ENCODE peak calls at places on chromosomes 11 and 22, in five cellular contexts. E, C, S, J and D are unnamed samples.

GRCh38 chr11:125165664-125166346 is 1.3 kb downstream of the PKNOX2 start:
- DNase-seq in E (no peak), C (no peak), S (no peak), J (no peak), D (no peak)

GRCh38 chr11:130212431-130212961 is 52.9 kb downstream of the ST14 start:
- DNase-seq in E (no peak), C (peak; percentile 51), S (no peak), J (peak; percentile 22), D (no peak)

GRCh38 chr11:81135570-81135969 is 1598.1 kb downstream of the FAM181B start:
- DNase-seq in E (no peak), C (no peak), S (no peak), J (no peak), D (no peak)

GRCh38 chr22:48353116-48353947 is 1474.3 kb downstream of the BRD1 start:
- DNase-seq in E (no peak), C (peak; percentile 59), S (no peak), J (no peak), D (no peak)

GRCh38 chr11:2538951-2539735 is 94.3 kb downstream of the KCNQ1 start:
- DNase-seq in E (no peak), C (peak; percentile 68), S (no peak), J (no peak), D (no peak)

GRCh38 chr11:70524096-70524922 is 126.0 kb downstream of the CTTN start:
- DNase-seq in E (no peak), C (peak; percentile 67), S (no peak), J (no peak), D (no peak)

GRCh38 chr11:45665933-45666647 is 668 bp upstream of the CHST1 start:
- DNase-seq in E (no peak), C (peak; percentile 80), S (no peak), J (no peak), D (no peak)

GRCh38 chr11:128632151-128632791 is 44.9 kb upstream of the ETS1 start:
- DNase-seq in E (peak; percentile 29), C (no peak), S (no peak), J (no peak), D (no peak)

GRCh38 chr11:120929090-120929489 is 94.8 kb upstream of the TBCEL start:
- DNase-seq in E (no peak), C (peak; percentile 36), S (no peak), J (no peak), D (no peak)

GRCh38 chr11:88059326-88059725 is 115.9 kb downstream of the RAB38 start:
- DNase-seq in E (no peak), C (no peak), S (no peak), J (no peak), D (no peak)

GRCh38 chr11:83971063-83971462 is 684.9 kb upstream of the CCDC90B start:
- DNase-seq in E (no peak), C (no peak), S (no peak), J (no peak), D (peak; percentile 12)

GRCh38 chr22:22516992-22517391 is 3.1 kb downstream of the ZNF280A start:
- DNase-seq in E (no peak), C (no peak), S (no peak), J (no peak), D (no peak)

GRCh38 chr11:95076416-95076815 is 9.7 kb downstream of the SRSF8 start:
- DNase-seq in E (no peak), C (no peak), S (no peak), J (peak; percentile 67), D (no peak)

GRCh38 chr22:36562261-36562835 is 33.4 kb upstream of the EIF3D start:
- DNase-seq in E (no peak), C (no peak), S (no peak), J (peak; percentile 38), D (no peak)

GRCh38 chr11:63592975-63593395 is 21.2 kb downstream of the PLAAT3 start:
- DNase-seq in E (no peak), C (peak; percentile 71), S (no peak), J (no peak), D (no peak)

GRCh38 chr11:58133329-58134076 is 8.2 kb upstream of the OR9I1 start:
- DNase-seq in E (no peak), C (no peak), S (no peak), J (no peak), D (no peak)

GRCh38 chr11:132430352-132431091 is 1060.1 kb downstream of the NTM start:
- DNase-seq in E (no peak), C (no peak), S (no peak), J (peak; percentile 26), D (no peak)

GRCh38 chr11:75867778-75868374 is 52.9 kb downstream of the UVRAG start:
- DNase-seq in E (no peak), C (no peak), S (no peak), J (peak; percentile 41), D (no peak)

GRCh38 chr11:20367313-20367948 is 3.9 kb downstream of the HTATIP2 start:
- DNase-seq in E (no peak), C (no peak), S (peak; percentile 41), J (peak; percentile 43), D (no peak)

GRCh38 chr11:45647786-45648185 is 17.6 kb downstream of the CHST1 start:
- DNase-seq in E (no peak), C (no peak), S (no peak), J (no peak), D (no peak)

GRCh38 chr11:62306227-62306626 is 7.4 kb upstream of the SCGB1D4 start:
- DNase-seq in E (no peak), C (no peak), S (no peak), J (no peak), D (no peak)

GRCh38 chr11:131204984-131205383 is 165.4 kb upstream of the NTM start:
- DNase-seq in E (no peak), C (no peak), S (no peak), J (no peak), D (no peak)

GRCh38 chr22:44393066-44393465 is 80.3 kb upstream of the SHISAL1 start:
- DNase-seq in E (no peak), C (peak; percentile 47), S (no peak), J (no peak), D (no peak)

GRCh38 chr11:15216678-15217077 is 102.0 kb downstream of the INSC start:
- DNase-seq in E (no peak), C (no peak), S (no peak), J (no peak), D (no peak)

GRCh38 chr11:20443596-20443995 is 56.1 kb downstream of the PRMT3 start:
- DNase-seq in E (no peak), C (no peak), S (no peak), J (no peak), D (no peak)

GRCh38 chr11:73980001-73980960 is 2.4 kb downstream of the UCP2 start:
- DNase-seq in E (peak; percentile 67), C (peak; percentile 84), S (peak; percentile 40), J (peak; percentile 80), D (no peak)

GRCh38 chr11:8003187-8003586 is 16.1 kb downstream of the EIF3F start:
- DNase-seq in E (no peak), C (no peak), S (no peak), J (no peak), D (no peak)

GRCh38 chr11:78465169-78465942 is 47.7 kb upstream of the GAB2 start:
- DNase-seq in E (peak; percentile 1), C (no peak), S (no peak), J (no peak), D (no peak)

GRCh38 chr22:47343611-47344010 is 581.2 kb downstream of the TBC1D22A start:
- DNase-seq in E (no peak), C (no peak), S (no peak), J (no peak), D (no peak)

GRCh38 chr11:18770479-18771125 is 21.0 kb downstream of the PTPN5 start:
- DNase-seq in E (no peak), C (no peak), S (no peak), J (no peak), D (no peak)

GRCh38 chr11:69744435-69744834 is 30.7 kb downstream of the FGF4 start:
- DNase-seq in E (no peak), C (no peak), S (no peak), J (no peak), D (no peak)